ENCODE peak calls at places on chromosome 12, in five cellular contexts. Y is GM23248, I is brain microvascular endothelial cell, P is choroid plexus epithelial cell, B is heart right ventricle. O is an unnamed sample.

GRCh38 chr12:19938031-19938430 is 430.3 kb upstream of the PDE3A start:
- DNase-seq in Y (no peak), I (no peak), P (no peak), B (no peak), O (no peak)

GRCh38 chr12:95218852-95219171 is 1.2 kb downstream of the VEZT start:
- DNase-seq in Y (peak; percentile 37), I (no peak), P (peak; percentile 25), B (no peak), O (no peak)

GRCh38 chr12:119235352-119235751 is 56.6 kb downstream of the HSPB8 start:
- DNase-seq in Y (no peak), I (no peak), P (no peak), B (no peak), O (no peak)

GRCh38 chr12:71447691-71448660 is 8.4 kb downstream of the LGR5 start:
- DNase-seq in Y (no peak), I (no peak), P (peak; percentile 5), B (no peak), O (no peak)

GRCh38 chr12:87779858-87780498 is 249.2 kb downstream of the C12orf50 start:
- DNase-seq in Y (no peak), I (no peak), P (peak; percentile 39), B (no peak), O (no peak)

GRCh38 chr12:94889512-94890210 is 113.8 kb downstream of the NDUFA12 start:
- DNase-seq in Y (no peak), I (no peak), P (no peak), B (no peak), O (no peak)

GRCh38 chr12:57738661-57739237 is at the start of gene AGAP2:
- DNase-seq in Y (peak; percentile 27), I (no peak), P (no peak), B (no peak), O (no peak)

GRCh38 chr12:26188132-26188531 is 7.2 kb upstream of the SSPN start:
- DNase-seq in Y (peak; percentile 83), I (peak; percentile 42), P (peak; percentile 63), B (no peak), O (no peak)

GRCh38 chr12:62726471-62726980 is 208.4 kb downstream of the PPM1H start:
- DNase-seq in Y (peak; percentile 47), I (no peak), P (peak; percentile 59), B (no peak), O (no peak)

GRCh38 chr12:91111366-91112321 is at the start of gene LUM:
- DNase-seq in Y (peak; percentile 89), I (peak; percentile 75), P (peak; percentile 73), B (peak; percentile 15), O (no peak)
- H3K4me3 ChIP-seq in Y (peak within 1 kb of the TSS; percentile 86), I (peak within 1 kb of the TSS; percentile 33), P (peak within 1 kb of the TSS; percentile 56), B (peak within 1 kb of the TSS; percentile 46), O (peak within 1 kb of the TSS; percentile 35)

GRCh38 chr12:75628511-75628910 is 117.1 kb upstream of the KRR1 start:
- DNase-seq in Y (no peak), I (no peak), P (no peak), B (no peak), O (no peak)
- H3K4me3 ChIP-seq in Y (no peak overlapping the region), I (no peak overlapping the region), P (no peak overlapping the region), B (no peak overlapping the region), O (no peak overlapping the region)

GRCh38 chr12:48995061-48995879 is 3.9 kb downstream of the DDN start:
- DNase-seq in Y (peak; percentile 93), I (peak; percentile 78), P (peak; percentile 80), B (peak; percentile 79), O (no peak)
- H3K4me3 ChIP-seq in Y (peak overlapping the region; percentile 61), I (peak overlapping the region; percentile 5), P (peak overlapping the region; percentile 31), B (peak overlapping the region; percentile 39), O (peak overlapping the region; percentile 64)

DNA sequence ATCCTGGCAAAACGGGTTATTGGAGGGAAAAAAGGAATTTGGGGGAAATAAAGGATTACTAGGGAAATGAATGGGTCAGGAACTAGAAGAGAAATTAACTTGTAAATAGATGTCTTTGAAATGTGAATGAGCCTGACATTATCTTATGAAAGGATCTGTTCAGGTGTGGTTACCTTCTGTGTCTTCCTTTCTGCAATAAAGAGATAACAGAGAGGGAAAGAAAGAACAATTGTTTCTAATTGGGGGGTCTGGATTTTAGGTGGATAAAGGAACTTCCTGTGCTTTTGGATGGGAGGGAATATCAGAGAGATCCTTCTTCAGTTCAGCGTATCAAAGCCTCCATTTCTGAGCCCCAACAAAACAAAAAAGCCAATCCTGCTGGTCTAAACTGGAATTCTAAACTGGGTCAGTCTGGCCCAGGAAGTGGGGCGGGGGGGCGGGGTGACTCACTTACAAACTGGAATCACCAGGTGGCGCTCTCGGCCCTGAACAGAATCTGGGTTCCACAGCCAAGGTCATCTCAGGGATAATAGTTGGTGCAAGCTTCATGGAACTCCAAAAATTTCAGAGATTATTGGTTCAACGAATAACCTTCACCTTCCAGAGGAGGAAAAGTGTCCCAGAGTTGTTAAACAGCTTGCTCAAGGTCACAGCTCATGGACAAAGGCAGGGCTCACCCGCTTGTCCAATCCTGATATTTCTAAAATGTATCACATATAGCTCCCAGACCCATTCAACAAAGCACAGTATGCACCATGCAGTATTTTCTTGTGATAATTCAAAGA is 15.2 kb upstream of the PEBP1 start:
- DNase-seq in Y (peak; percentile 85), I (peak; percentile 72), P (peak; percentile 85), B (peak; percentile 74), O (no peak)
- H3K4me3 ChIP-seq in Y (no peak overlapping the region), I (no peak overlapping the region), P (no peak overlapping the region), B (no peak overlapping the region), O (no peak overlapping the region)

DNA sequence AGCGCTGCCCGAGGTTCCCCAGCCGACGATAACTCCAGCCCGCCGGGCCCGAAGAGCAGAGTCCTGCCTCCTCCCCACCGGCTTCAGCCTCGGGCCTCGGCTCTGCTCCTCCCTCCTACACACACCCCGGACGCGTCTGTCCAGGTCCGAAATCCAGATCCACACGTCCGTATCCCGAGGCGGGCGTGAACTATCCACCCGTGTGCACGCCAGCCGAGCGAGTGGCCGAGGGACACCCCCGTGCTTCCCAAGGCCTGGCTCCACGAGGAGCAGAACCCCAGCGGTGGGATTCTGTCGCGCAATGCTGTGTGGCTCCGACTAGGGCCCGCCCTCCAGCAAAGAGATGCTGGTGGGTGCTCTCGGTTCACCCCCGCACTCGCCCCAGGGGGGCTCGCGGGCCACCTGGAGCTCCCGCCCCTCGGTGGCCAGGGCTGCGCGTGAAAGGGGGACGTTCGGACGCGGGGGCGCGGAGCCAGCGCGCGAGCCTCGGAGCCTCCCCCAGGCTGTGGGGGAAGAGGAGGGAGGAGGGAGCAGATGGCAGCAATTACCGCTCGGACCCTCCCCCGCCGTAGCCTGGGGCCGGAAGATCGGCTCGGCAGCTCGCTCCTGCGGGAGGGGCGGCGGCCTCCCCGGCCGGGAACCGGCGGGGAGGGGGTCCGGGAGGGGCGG is 18.9 kb upstream of the ANKRD33 start:
- DNase-seq in Y (peak; percentile 34), I (no peak), P (no peak), B (no peak), O (no peak)
- H3K4me3 ChIP-seq in Y (peak overlapping the region; percentile 66), I (peak overlapping the region; percentile 54), P (peak overlapping the region; percentile 51), B (peak overlapping the region; percentile 51), O (peak overlapping the region; percentile 63)

DNA sequence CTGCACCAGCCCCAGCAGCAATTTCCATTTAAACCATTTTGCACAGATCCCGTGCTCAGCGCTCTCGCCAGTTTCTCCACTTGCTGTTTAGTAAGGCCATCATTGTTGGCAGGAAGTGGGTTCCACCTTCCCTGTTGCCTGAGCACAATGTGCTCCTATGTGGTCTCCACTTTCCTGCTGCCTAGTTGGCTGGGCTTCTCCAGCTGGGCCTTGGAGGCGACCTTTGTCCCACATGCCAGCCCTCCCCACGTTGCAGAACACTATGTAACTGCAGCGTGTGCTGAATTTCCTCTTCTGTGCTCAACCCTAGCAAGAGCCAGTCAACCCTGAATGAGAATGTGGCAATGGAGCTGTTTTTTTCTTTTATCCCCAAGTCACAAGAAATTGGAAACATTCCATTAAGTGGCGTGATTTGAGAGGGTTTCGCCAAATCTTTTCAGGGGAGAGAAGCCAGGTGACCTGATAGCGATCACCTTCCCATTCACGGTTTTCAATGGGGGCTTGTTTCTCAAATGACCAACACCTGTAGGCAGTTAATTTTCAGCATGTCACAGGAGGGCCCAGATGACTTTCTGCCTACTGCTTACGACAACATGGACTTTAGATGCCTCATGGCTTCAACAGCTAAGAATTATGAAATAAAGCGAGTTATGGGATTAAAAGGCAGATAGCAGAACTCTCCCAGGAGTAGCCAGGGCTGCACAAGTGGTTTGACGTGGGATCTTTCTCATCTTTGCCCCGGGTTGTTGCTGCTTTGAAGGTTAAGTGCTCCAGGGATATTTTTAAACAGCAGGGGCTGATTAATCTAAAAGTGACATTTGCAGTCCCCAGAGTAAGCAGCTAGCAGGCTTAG is at the start of gene ACACB:
- DNase-seq in Y (no peak), I (no peak), P (peak; percentile 13), B (peak; percentile 67), O (no peak)
- H3K4me3 ChIP-seq in Y (no peak within 1 kb of the TSS), I (no peak within 1 kb of the TSS), P (no peak within 1 kb of the TSS), B (peak within 1 kb of the TSS; percentile 44), O (no peak within 1 kb of the TSS)

O was measured in thoracic aorta.